ENCODE peak calls at places on chromosomes 6 and 20, in nine cellular contexts. One of them, this sample, is unnamed.

GRCh38 chr6:134936927-134937326 is 13.0 kb downstream of the ALDH8A1 start:
- DNase-seq in CD8-positive, alpha-beta memory T cell: no peak
- DNase-seq in HepG2: no peak
- DNase-seq in neural progenitor cell: no peak
- DNase-seq in suprapubic skin: no peak
- DNase-seq in fibroblast of villous mesenchyme: peak; percentile 36
- DNase-seq in tibial artery: no peak
- DNase-seq in gastrocnemius medialis: no peak
- DNase-seq in ovary: no peak
- DNase-seq in this sample: no peak

GRCh38 chr20:821083-822065 is 12.1 kb upstream of the FAM110A start:
- DNase-seq in CD8-positive, alpha-beta memory T cell: no peak
- DNase-seq in HepG2: no peak
- DNase-seq in neural progenitor cell: no peak
- DNase-seq in suprapubic skin: no peak
- DNase-seq in fibroblast of villous mesenchyme: no peak
- DNase-seq in tibial artery: peak; percentile 39
- DNase-seq in gastrocnemius medialis: no peak
- DNase-seq in ovary: no peak
- DNase-seq in this sample: no peak

GRCh38 chr6:72950114-72950860 is 275.0 kb downstream of the KHDC1L start:
- DNase-seq in CD8-positive, alpha-beta memory T cell: no peak
- DNase-seq in HepG2: peak; percentile 31
- DNase-seq in neural progenitor cell: no peak
- DNase-seq in suprapubic skin: no peak
- DNase-seq in fibroblast of villous mesenchyme: peak; percentile 93
- DNase-seq in tibial artery: no peak
- DNase-seq in gastrocnemius medialis: peak; percentile 10
- DNase-seq in ovary: no peak
- DNase-seq in this sample: no peak

GRCh38 chr6:133833905-133834304 is 55.0 kb upstream of the TCF21 start:
- DNase-seq in CD8-positive, alpha-beta memory T cell: no peak
- DNase-seq in HepG2: no peak
- DNase-seq in neural progenitor cell: no peak
- DNase-seq in suprapubic skin: no peak
- DNase-seq in fibroblast of villous mesenchyme: peak; percentile 56
- DNase-seq in tibial artery: no peak
- DNase-seq in gastrocnemius medialis: no peak
- DNase-seq in ovary: peak; percentile 76
- DNase-seq in this sample: no peak

GRCh38 chr6:98636941-98637340 is 197.4 kb upstream of the POU3F2 start:
- DNase-seq in CD8-positive, alpha-beta memory T cell: no peak
- DNase-seq in HepG2: no peak
- DNase-seq in neural progenitor cell: peak; percentile 38
- DNase-seq in suprapubic skin: no peak
- DNase-seq in fibroblast of villous mesenchyme: no peak
- DNase-seq in tibial artery: no peak
- DNase-seq in gastrocnemius medialis: no peak
- DNase-seq in ovary: no peak
- DNase-seq in this sample: no peak

GRCh38 chr6:168292911-168293310 is 26.7 kb downstream of the DACT2 start:
- DNase-seq in CD8-positive, alpha-beta memory T cell: no peak
- DNase-seq in HepG2: no peak
- DNase-seq in neural progenitor cell: no peak
- DNase-seq in suprapubic skin: no peak
- DNase-seq in fibroblast of villous mesenchyme: no peak
- DNase-seq in tibial artery: peak; percentile 32
- DNase-seq in gastrocnemius medialis: no peak
- DNase-seq in ovary: no peak
- DNase-seq in this sample: no peak

GRCh38 chr6:144415014-144415413 is 129.9 kb downstream of the UTRN start:
- DNase-seq in CD8-positive, alpha-beta memory T cell: no peak
- DNase-seq in HepG2: peak; percentile 95
- DNase-seq in neural progenitor cell: no peak
- DNase-seq in suprapubic skin: no peak
- DNase-seq in fibroblast of villous mesenchyme: peak; percentile 72
- DNase-seq in tibial artery: no peak
- DNase-seq in gastrocnemius medialis: no peak
- DNase-seq in ovary: no peak
- DNase-seq in this sample: no peak

GRCh38 chr6:139030539-139030938 is 2.0 kb downstream of the ABRACL start:
- DNase-seq in CD8-positive, alpha-beta memory T cell: peak; percentile 33
- DNase-seq in HepG2: no peak
- DNase-seq in neural progenitor cell: no peak
- DNase-seq in suprapubic skin: no peak
- DNase-seq in fibroblast of villous mesenchyme: no peak
- DNase-seq in tibial artery: no peak
- DNase-seq in gastrocnemius medialis: no peak
- DNase-seq in ovary: no peak
- DNase-seq in this sample: no peak

GRCh38 chr6:68673255-68673654 is 38.2 kb downstream of the ADGRB3 start:
- DNase-seq in CD8-positive, alpha-beta memory T cell: no peak
- DNase-seq in HepG2: no peak
- DNase-seq in neural progenitor cell: no peak
- DNase-seq in suprapubic skin: no peak
- DNase-seq in fibroblast of villous mesenchyme: no peak
- DNase-seq in tibial artery: no peak
- DNase-seq in gastrocnemius medialis: no peak
- DNase-seq in ovary: no peak
- DNase-seq in this sample: no peak

GRCh38 chr6:107509506-107509905 is 19.6 kb downstream of the SOBP start:
- DNase-seq in CD8-positive, alpha-beta memory T cell: no peak
- DNase-seq in HepG2: no peak
- DNase-seq in neural progenitor cell: no peak
- DNase-seq in suprapubic skin: no peak
- DNase-seq in fibroblast of villous mesenchyme: no peak
- DNase-seq in tibial artery: no peak
- DNase-seq in gastrocnemius medialis: no peak
- DNase-seq in ovary: no peak
- DNase-seq in this sample: no peak

GRCh38 chr6:167420858-167421766 is 96.2 kb downstream of the TTLL2 start:
- DNase-seq in CD8-positive, alpha-beta memory T cell: no peak
- DNase-seq in HepG2: peak; percentile 84
- DNase-seq in neural progenitor cell: no peak
- DNase-seq in suprapubic skin: no peak
- DNase-seq in fibroblast of villous mesenchyme: no peak
- DNase-seq in tibial artery: no peak
- DNase-seq in gastrocnemius medialis: no peak
- DNase-seq in ovary: no peak
- DNase-seq in this sample: no peak

GRCh38 chr6:7589221-7589620 is 777 bp upstream of the SNRNP48 start:
- DNase-seq in CD8-positive, alpha-beta memory T cell: no peak
- DNase-seq in HepG2: no peak
- DNase-seq in neural progenitor cell: no peak
- DNase-seq in suprapubic skin: no peak
- DNase-seq in fibroblast of villous mesenchyme: no peak
- DNase-seq in tibial artery: no peak
- DNase-seq in gastrocnemius medialis: no peak
- DNase-seq in ovary: no peak
- DNase-seq in this sample: no peak

GRCh38 chr6:131917318-131917717 is 33.9 kb downstream of the CCN2 start:
- DNase-seq in CD8-positive, alpha-beta memory T cell: no peak
- DNase-seq in HepG2: no peak
- DNase-seq in neural progenitor cell: no peak
- DNase-seq in suprapubic skin: no peak
- DNase-seq in fibroblast of villous mesenchyme: no peak
- DNase-seq in tibial artery: no peak
- DNase-seq in gastrocnemius medialis: no peak
- DNase-seq in ovary: no peak
- DNase-seq in this sample: no peak

DNA sequence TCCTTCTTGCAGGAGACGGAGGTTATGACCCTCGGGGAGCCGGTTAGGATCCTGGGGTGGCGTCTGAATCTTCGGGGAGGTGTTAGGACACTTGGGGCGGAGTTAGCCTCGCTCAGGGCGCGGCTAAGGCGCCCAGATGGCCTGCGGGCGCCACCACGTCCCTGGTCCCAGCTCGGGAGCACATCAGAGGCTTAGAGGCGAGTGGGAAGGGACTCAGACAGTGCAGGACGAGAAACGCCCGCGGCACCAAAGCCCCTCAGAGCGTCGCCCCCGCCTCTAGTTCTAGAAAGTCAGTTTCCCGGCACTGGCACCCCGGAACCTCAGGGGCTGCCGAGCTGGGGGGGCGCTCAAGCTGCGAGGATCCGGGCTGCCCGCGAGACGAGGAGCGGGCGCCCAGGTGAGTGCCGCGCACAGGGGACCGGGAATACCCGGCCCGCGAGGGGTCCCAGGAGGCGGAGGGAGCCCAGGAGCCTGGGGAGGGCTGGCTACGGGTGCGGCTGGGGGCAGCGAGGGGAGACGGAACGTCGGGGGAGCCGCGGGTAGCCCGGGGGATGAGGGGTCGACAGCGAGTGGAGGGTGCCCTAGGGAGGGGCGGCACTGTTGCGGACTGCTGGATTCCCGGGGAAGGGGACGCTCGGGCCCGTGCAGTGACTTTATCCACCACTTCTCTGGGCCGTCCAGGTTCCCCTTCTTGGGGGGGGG is at the start of gene HCK:
- DNase-seq in CD8-positive, alpha-beta memory T cell: no peak
- DNase-seq in HepG2: no peak
- DNase-seq in neural progenitor cell: peak; percentile 59
- DNase-seq in suprapubic skin: no peak
- DNase-seq in fibroblast of villous mesenchyme: no peak
- DNase-seq in tibial artery: no peak
- DNase-seq in gastrocnemius medialis: no peak
- DNase-seq in ovary: no peak
- DNase-seq in this sample: no peak
- H3K4me3 ChIP-seq in CD8-positive, alpha-beta memory T cell: no peak within 1 kb of the TSS
- H3K4me3 ChIP-seq in HepG2: no peak within 1 kb of the TSS
- H3K4me3 ChIP-seq in neural progenitor cell: peak within 1 kb of the TSS; percentile 52
- H3K4me3 ChIP-seq in suprapubic skin: peak within 1 kb of the TSS; percentile 47
- H3K4me3 ChIP-seq in fibroblast of villous mesenchyme: no peak within 1 kb of the TSS
- H3K4me3 ChIP-seq in tibial artery: peak within 1 kb of the TSS; percentile 44
- H3K4me3 ChIP-seq in gastrocnemius medialis: peak within 1 kb of the TSS; percentile 27
- H3K4me3 ChIP-seq in ovary: no peak within 1 kb of the TSS
- H3K4me3 ChIP-seq in this sample: peak within 1 kb of the TSS; percentile 39

GRCh38 chr20:58621906-58622548 is 29.1 kb upstream of the STX16 start:
- DNase-seq in CD8-positive, alpha-beta memory T cell: no peak
- DNase-seq in HepG2: no peak
- DNase-seq in neural progenitor cell: no peak
- DNase-seq in suprapubic skin: no peak
- DNase-seq in fibroblast of villous mesenchyme: no peak
- DNase-seq in tibial artery: no peak
- DNase-seq in gastrocnemius medialis: no peak
- DNase-seq in ovary: no peak
- DNase-seq in this sample: no peak

GRCh38 chr20:58622671-58623578 is 28.2 kb upstream of the STX16 start:
- DNase-seq in CD8-positive, alpha-beta memory T cell: no peak
- DNase-seq in HepG2: no peak
- DNase-seq in neural progenitor cell: no peak
- DNase-seq in suprapubic skin: no peak
- DNase-seq in fibroblast of villous mesenchyme: no peak
- DNase-seq in tibial artery: no peak
- DNase-seq in gastrocnemius medialis: no peak
- DNase-seq in ovary: no peak
- DNase-seq in this sample: no peak

GRCh38 chr20:58618694-58619540 is 32.2 kb upstream of the STX16 start:
- DNase-seq in CD8-positive, alpha-beta memory T cell: no peak
- DNase-seq in HepG2: no peak
- DNase-seq in neural progenitor cell: peak; percentile 27
- DNase-seq in suprapubic skin: no peak
- DNase-seq in fibroblast of villous mesenchyme: peak; percentile 74
- DNase-seq in tibial artery: no peak
- DNase-seq in gastrocnemius medialis: no peak
- DNase-seq in ovary: no peak
- DNase-seq in this sample: no peak

GRCh38 chr20:58617158-58617557 is 33.9 kb upstream of the STX16 start:
- DNase-seq in CD8-positive, alpha-beta memory T cell: no peak
- DNase-seq in HepG2: no peak
- DNase-seq in neural progenitor cell: no peak
- DNase-seq in suprapubic skin: no peak
- DNase-seq in fibroblast of villous mesenchyme: no peak
- DNase-seq in tibial artery: no peak
- DNase-seq in gastrocnemius medialis: no peak
- DNase-seq in ovary: no peak
- DNase-seq in this sample: no peak

DNA sequence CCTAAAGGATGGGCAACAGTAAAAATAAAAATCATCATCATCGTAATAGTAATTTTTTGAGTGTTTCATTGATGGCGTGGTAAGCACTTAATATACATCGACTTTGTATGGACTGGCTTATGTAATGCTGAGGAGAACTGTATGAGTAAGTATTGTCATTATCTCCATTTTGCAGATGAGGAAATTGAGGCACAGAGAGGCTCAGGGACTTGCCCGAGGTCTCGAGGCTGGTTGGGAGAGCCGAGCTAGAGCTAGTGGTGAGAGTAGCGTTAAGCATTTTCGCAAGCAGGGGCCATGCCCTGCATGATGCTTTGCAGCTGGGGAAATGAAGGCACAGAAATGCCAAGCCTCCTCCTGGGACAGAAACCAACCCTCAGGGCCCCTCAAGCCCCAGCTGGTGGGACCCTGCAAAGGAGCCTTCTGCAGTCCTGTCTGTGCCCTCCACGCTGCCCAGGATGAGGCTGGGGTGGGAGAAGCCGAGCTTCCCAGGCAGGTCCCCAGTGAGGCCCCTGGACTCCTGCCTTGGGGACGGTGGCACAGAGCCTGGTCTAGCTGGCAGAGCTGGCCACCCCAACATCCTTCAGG is 31.1 kb upstream of the STX16 start:
- DNase-seq in CD8-positive, alpha-beta memory T cell: no peak
- DNase-seq in HepG2: no peak
- DNase-seq in neural progenitor cell: no peak
- DNase-seq in suprapubic skin: no peak
- DNase-seq in fibroblast of villous mesenchyme: no peak
- DNase-seq in tibial artery: no peak
- DNase-seq in gastrocnemius medialis: no peak
- DNase-seq in ovary: no peak
- DNase-seq in this sample: no peak
- H3K4me3 ChIP-seq in CD8-positive, alpha-beta memory T cell: no peak overlapping the region
- H3K4me3 ChIP-seq in HepG2: no peak overlapping the region
- H3K4me3 ChIP-seq in neural progenitor cell: no peak overlapping the region
- H3K4me3 ChIP-seq in suprapubic skin: no peak overlapping the region
- H3K4me3 ChIP-seq in fibroblast of villous mesenchyme: no peak overlapping the region
- H3K4me3 ChIP-seq in tibial artery: no peak overlapping the region
- H3K4me3 ChIP-seq in gastrocnemius medialis: no peak overlapping the region
- H3K4me3 ChIP-seq in ovary: no peak overlapping the region
- H3K4me3 ChIP-seq in this sample: no peak overlapping the region

GRCh38 chr6:156794963-156795362 is 17.8 kb downstream of the ARID1B start:
- DNase-seq in CD8-positive, alpha-beta memory T cell: no peak
- DNase-seq in HepG2: no peak
- DNase-seq in neural progenitor cell: no peak
- DNase-seq in suprapubic skin: no peak
- DNase-seq in fibroblast of villous mesenchyme: no peak
- DNase-seq in tibial artery: no peak
- DNase-seq in gastrocnemius medialis: no peak
- DNase-seq in ovary: no peak
- DNase-seq in this sample: no peak
- H3K4me3 ChIP-seq in CD8-positive, alpha-beta memory T cell: no peak overlapping the region
- H3K4me3 ChIP-seq in HepG2: no peak overlapping the region
- H3K4me3 ChIP-seq in neural progenitor cell: no peak overlapping the region
- H3K4me3 ChIP-seq in suprapubic skin: no peak overlapping the region
- H3K4me3 ChIP-seq in fibroblast of villous mesenchyme: no peak overlapping the region
- H3K4me3 ChIP-seq in tibial artery: no peak overlapping the region
- H3K4me3 ChIP-seq in gastrocnemius medialis: no peak overlapping the region
- H3K4me3 ChIP-seq in ovary: no peak overlapping the region
- H3K4me3 ChIP-seq in this sample: no peak overlapping the region

DNA sequence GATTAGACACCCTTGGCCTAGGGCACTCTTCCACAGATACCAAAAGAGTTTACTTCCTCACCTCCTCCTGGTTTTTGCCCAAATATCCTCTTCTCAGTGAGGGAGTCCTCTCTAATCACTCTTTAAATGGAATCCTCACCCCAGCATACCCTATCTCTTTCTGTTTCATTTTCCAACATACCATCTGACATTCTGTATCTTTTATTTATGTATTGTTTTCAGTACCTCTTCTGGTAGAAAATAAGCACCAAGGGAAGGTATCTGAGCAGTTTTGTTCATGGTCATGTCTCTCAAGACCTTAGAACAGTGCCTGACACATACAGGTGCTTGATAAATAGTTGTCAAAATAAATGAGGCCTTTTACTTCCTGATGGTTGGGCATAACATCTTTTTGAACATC is 55.1 kb downstream of the KIAA0408 start:
- DNase-seq in CD8-positive, alpha-beta memory T cell: no peak
- DNase-seq in HepG2: no peak
- DNase-seq in neural progenitor cell: no peak
- DNase-seq in suprapubic skin: no peak
- DNase-seq in fibroblast of villous mesenchyme: no peak
- DNase-seq in tibial artery: no peak
- DNase-seq in gastrocnemius medialis: no peak
- DNase-seq in ovary: no peak
- DNase-seq in this sample: no peak
- H3K4me3 ChIP-seq in CD8-positive, alpha-beta memory T cell: no peak overlapping the region
- H3K4me3 ChIP-seq in HepG2: no peak overlapping the region
- H3K4me3 ChIP-seq in neural progenitor cell: no peak overlapping the region
- H3K4me3 ChIP-seq in suprapubic skin: no peak overlapping the region
- H3K4me3 ChIP-seq in fibroblast of villous mesenchyme: no peak overlapping the region
- H3K4me3 ChIP-seq in tibial artery: no peak overlapping the region
- H3K4me3 ChIP-seq in gastrocnemius medialis: no peak overlapping the region
- H3K4me3 ChIP-seq in ovary: no peak overlapping the region
- H3K4me3 ChIP-seq in this sample: no peak overlapping the region